ENCODE peak calls at places on chromosome 22, in four cellular contexts. O is OCI-LY7, M is AG04450, F is adrenal gland. R is an unnamed sample.

GRCh38 chr22:44309137-44309536 is 3.6 kb downstream of the SHISAL1 start:
- DNase-seq in O (no peak), M (peak), F (peak), R (no peak)

GRCh38 chr22:43848366-43849171 is 13.7 kb downstream of the SULT4A1 start:
- DNase-seq in O (no peak), M (no peak), F (no peak), R (no peak)

GRCh38 chr22:29312218-29313125 is 3.0 kb downstream of the RASL10A start:
- DNase-seq in O (no peak), M (no peak), F (peak), R (no peak)

GRCh38 chr22:36017661-36018091 is 10.9 kb downstream of the RBFOX2 start:
- DNase-seq in O (peak), M (no peak), F (no peak), R (no peak)

GRCh38 chr22:44120314-44120704 is 60.4 kb upstream of the PARVG start:
- DNase-seq in O (no peak), M (no peak), F (no peak), R (no peak)

GRCh38 chr22:19799322-19800190 is 39.0 kb downstream of the TBX1 start:
- DNase-seq in O (no peak), M (peak), F (no peak), R (no peak)

GRCh38 chr22:49328076-49328475 is 499.6 kb downstream of the BRD1 start:
- DNase-seq in O (no peak), M (no peak), F (no peak), R (no peak)

GRCh38 chr22:49253656-49254055 is 574.0 kb downstream of the BRD1 start:
- DNase-seq in O (no peak), M (no peak), F (no peak), R (no peak)

GRCh38 chr22:23901600-23901999 is 7.4 kb downstream of the MIF start:
- DNase-seq in O (no peak), M (no peak), F (no peak), R (no peak)

GRCh38 chr22:48722661-48723060 is 1105.0 kb downstream of the BRD1 start:
- DNase-seq in O (no peak), M (no peak), F (no peak), R (no peak)

GRCh38 chr22:50034126-50035081 is 21.8 kb upstream of the IL17REL start:
- DNase-seq in O (no peak), M (no peak), F (no peak), R (no peak)

GRCh38 chr22:24950272-24950902 is 2.1 kb upstream of the KIAA1671 start:
- DNase-seq in O (no peak), M (no peak), F (no peak), R (no peak)

GRCh38 chr22:24772493-24773220 is 1.9 kb downstream of the PIWIL3 start:
- DNase-seq in O (no peak), M (no peak), F (no peak), R (no peak)

GRCh38 chr22:44179196-44179988 is 1.3 kb upstream of the PARVG start:
- DNase-seq in O (no peak), M (no peak), F (no peak), R (no peak)

GRCh38 chr22:50498322-50498861 is 9.1 kb downstream of the LMF2 start:
- DNase-seq in O (peak), M (peak), F (peak), R (peak)

GRCh38 chr22:50722048-50722701 is 15.8 kb upstream of the ACR start:
- DNase-seq in O (no peak), M (no peak), F (no peak), R (no peak)

GRCh38 chr22:29661355-29661754 is 57.9 kb downstream of the NF2 start:
- DNase-seq in O (no peak), M (no peak), F (no peak), R (no peak)

GRCh38 chr22:17772249-17772962 is 1.9 kb downstream of the BID start:
- DNase-seq in O (no peak), M (no peak), F (no peak), R (no peak)

GRCh38 chr22:39311592-39312400 is 7.6 kb downstream of the RPL3 start:
- DNase-seq in O (no peak), M (no peak), F (no peak), R (no peak)

GRCh38 chr22:22424956-22425355 is 83.6 kb downstream of the ZNF280B start:
- DNase-seq in O (no peak), M (no peak), F (no peak), R (no peak)

GRCh38 chr22:31969789-31970489 is 25.6 kb downstream of the YWHAH start:
- DNase-seq in O (peak), M (peak), F (peak), R (peak)

GRCh38 chr22:39534591-39535301 is 2.2 kb upstream of the RPS19BP1 start:
- DNase-seq in O (peak), M (no peak), F (peak), R (peak)

GRCh38 chr22:29658171-29658570 is 54.7 kb downstream of the NF2 start:
- DNase-seq in O (no peak), M (no peak), F (no peak), R (no peak)

GRCh38 chr22:50250249-50250554 is 863 bp downstream of the HDAC10 start:
- DNase-seq in O (no peak), M (no peak), F (no peak), R (no peak)

GRCh38 chr22:33401291-33401690 is 343.1 kb upstream of the SYN3 start:
- DNase-seq in O (no peak), M (peak), F (no peak), R (no peak)

GRCh38 chr22:44142421-44143116 is 38.2 kb upstream of the PARVG start:
- DNase-seq in O (no peak), M (no peak), F (no peak), R (no peak)

GRCh38 chr22:48171294-48171693 is 1408.8 kb downstream of the TBC1D22A start:
- DNase-seq in O (no peak), M (no peak), F (no peak), R (no peak)

GRCh38 chr22:32920734-32921133 is 119.2 kb downstream of the TIMP3 start:
- DNase-seq in O (no peak), M (no peak), F (no peak), R (no peak)

GRCh38 chr22:43849731-43850130 is 12.6 kb downstream of the SULT4A1 start:
- DNase-seq in O (no peak), M (no peak), F (no peak), R (no peak)

GRCh38 chr22:44765571-44766285 is 13.4 kb downstream of the ARHGAP8 start:
- DNase-seq in O (no peak), M (no peak), F (no peak), R (no peak)

GRCh38 chr22:20483771-20484170 is 11.8 kb downstream of the KLHL22 start:
- DNase-seq in O (no peak), M (no peak), F (no peak), R (no peak)

GRCh38 chr22:24191381-24191841 is 10.1 kb downstream of the SUSD2 start:
- DNase-seq in O (no peak), M (no peak), F (no peak), R (no peak)

GRCh38 chr22:25159028-25159427 is 40.6 kb upstream of the CRYBB3 start:
- DNase-seq in O (no peak), M (no peak), F (peak), R (no peak)

GRCh38 chr22:19518568-19519030 is 5.6 kb downstream of the CLDN5 start:
- DNase-seq in O (no peak), M (no peak), F (no peak), R (no peak)

GRCh38 chr22:23054531-23055257 is 15.6 kb upstream of the GNAZ start:
- DNase-seq in O (peak), M (no peak), F (no peak), R (peak)

GRCh38 chr22:19716041-19716828 is 1.9 kb downstream of the SEPTIN5 start:
- DNase-seq in O (no peak), M (no peak), F (no peak), R (no peak)

GRCh38 chr22:35568751-35569725 is 28.4 kb downstream of the RASD2 start:
- DNase-seq in O (no peak), M (no peak), F (peak), R (no peak)

GRCh38 chr22:37909756-37910155 is 3.7 kb downstream of the MICALL1 start:
- DNase-seq in O (no peak), M (no peak), F (no peak), R (no peak)

GRCh38 chr22:37906364-37907008 is 389 bp downstream of the MICALL1 start:
- DNase-seq in O (peak), M (no peak), F (no peak), R (peak)

GRCh38 chr22:37904572-37905533 is 1.2 kb upstream of the MICALL1 start:
- DNase-seq in O (no peak), M (peak), F (peak), R (no peak)

GRCh38 chr22:37907036-37907954 is 1.2 kb downstream of the MICALL1 start:
- DNase-seq in O (no peak), M (no peak), F (no peak), R (peak)

GRCh38 chr22:37905534-37906363 is at the start of gene MICALL1:
- DNase-seq in O (peak), M (no peak), F (peak), R (peak)
- TF ChIP-seq CTCF in O (peak), M (no peak), F (no peak), R (peak)

GRCh38 chr22:27774200-27774599 is 27.4 kb downstream of the MN1 start:
- DNase-seq in O (no peak), M (no peak), F (no peak), R (no peak)
- TF ChIP-seq CTCF in O (no peak), M (no peak), F (no peak), R (no peak)

GRCh38 chr22:46984751-46985506 is 222.5 kb downstream of the TBC1D22A start:
- DNase-seq in O (no peak), M (no peak), F (no peak), R (no peak)

GRCh38 chr22:46986788-46987187 is 224.3 kb downstream of the TBC1D22A start:
- DNase-seq in O (no peak), M (no peak), F (no peak), R (no peak)

GRCh38 chr22:46982635-46983034 is 220.2 kb downstream of the TBC1D22A start:
- DNase-seq in O (no peak), M (no peak), F (no peak), R (no peak)

GRCh38 chr22:46983046-46983445 is 220.6 kb downstream of the TBC1D22A start:
- DNase-seq in O (no peak), M (no peak), F (no peak), R (no peak)

DNA sequence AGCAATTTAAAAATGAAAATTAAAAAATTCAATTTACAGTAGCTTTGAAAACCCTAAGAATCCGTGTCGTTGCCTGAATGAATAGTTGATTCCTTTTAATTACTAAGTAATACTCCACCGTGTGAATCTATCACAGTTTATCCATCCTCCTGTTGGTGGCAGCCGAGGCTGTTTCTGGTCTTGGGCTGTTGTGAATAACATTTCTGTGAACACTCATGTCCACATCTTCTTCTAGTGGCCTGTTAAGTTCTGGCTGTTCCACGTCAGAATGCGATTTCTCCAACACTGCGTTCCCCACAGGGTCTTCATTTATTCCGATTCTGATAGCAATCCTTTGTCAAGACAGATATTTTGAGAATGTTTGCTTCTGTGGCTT is 223.0 kb downstream of the TBC1D22A start:
- DNase-seq in O (no peak), M (no peak), F (no peak), R (no peak)
- TF ChIP-seq CTCF in O (peak), M (no peak), F (no peak), R (no peak)

GRCh38 chr22:30732426-30732825 is 37.8 kb downstream of the OSBP2 start:
- DNase-seq in O (no peak), M (no peak), F (no peak), R (no peak)
- TF ChIP-seq CTCF in O (no peak), M (no peak), F (no peak), R (no peak)

GRCh38 chr22:42401562-42402334 is 30.5 kb downstream of the NFAM1 start:
- DNase-seq in O (no peak), M (no peak), F (no peak), R (no peak)

GRCh38 chr22:42397332-42398246 is 34.6 kb downstream of the NFAM1 start:
- DNase-seq in O (peak), M (no peak), F (peak), R (peak)

GRCh38 chr22:42400811-42401547 is 31.2 kb downstream of the NFAM1 start:
- DNase-seq in O (no peak), M (no peak), F (no peak), R (no peak)

GRCh38 chr22:42399315-42400271 is 32.6 kb downstream of the NFAM1 start:
- DNase-seq in O (peak), M (no peak), F (peak), R (no peak)

DNA sequence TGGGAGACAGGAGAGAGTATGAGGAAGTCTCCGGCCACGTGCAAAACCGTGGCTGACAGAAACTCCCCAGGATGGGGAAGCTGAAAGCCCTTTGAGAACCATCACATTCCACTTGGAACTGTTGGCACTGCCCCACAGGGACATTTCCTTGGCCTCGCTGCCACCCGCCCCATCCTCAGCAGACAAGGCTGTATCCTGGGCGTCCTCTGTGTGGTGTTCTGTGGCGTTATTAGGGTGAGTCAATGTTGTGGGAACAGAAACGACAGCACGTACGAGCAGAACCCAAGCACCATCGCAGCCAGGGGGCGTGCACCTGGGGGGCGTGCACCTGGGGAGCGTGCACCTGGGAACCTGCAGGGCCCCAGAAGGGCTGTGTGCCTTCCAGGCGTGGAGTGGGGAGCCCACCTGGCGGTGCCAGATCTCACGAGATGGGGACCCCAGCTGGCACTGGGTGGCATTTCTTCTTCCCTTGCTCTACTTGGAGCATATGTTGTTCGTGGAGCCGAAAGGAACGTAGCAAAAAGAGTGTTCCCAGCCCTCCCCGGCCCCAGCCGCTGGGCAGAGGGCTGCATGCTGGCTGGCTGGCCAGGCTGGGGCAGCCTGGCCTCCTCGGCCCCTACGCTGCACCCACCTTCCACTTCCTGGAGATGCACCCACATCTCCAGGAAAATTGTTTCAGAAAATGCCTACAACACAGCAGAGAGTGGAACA is 35.4 kb downstream of the NFAM1 start:
- DNase-seq in O (peak), M (no peak), F (peak), R (peak)
- TF ChIP-seq CTCF in O (peak), M (no peak), F (no peak), R (peak)

DNA sequence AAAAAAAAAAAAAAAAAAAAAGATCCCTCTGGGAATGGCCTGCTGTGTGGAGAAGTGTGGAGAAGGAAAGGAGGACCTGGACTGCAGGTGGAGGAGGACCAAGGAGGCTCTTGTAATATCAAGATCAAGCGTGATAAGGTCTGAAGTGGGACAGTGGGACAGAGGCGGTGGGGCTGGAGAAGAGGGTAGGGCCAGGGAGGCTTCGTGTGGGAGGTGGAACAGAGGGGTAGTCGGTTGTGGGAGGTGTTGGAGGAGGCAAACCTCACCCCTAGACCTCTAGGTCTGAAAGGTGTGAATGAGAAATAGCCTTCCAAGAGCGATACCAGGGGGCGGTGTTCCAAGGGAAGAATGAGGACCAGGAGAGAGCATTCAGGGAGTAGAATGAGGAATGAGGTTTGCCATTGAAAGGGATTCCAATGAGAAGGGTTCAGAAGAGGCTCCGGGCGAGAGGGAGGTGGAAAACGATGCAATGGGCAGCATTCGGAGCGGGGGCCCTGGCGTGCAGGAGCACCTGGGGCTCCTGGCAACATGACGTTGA is 44.2 kb downstream of the MCHR1 start:
- DNase-seq in O (no peak), M (no peak), F (no peak), R (no peak)
- TF ChIP-seq CTCF in O (no peak), M (no peak), F (no peak), R (no peak)

R was measured in GM13977.